ENCODE peak calls at places on chromosomes 7 and 10, in eight cellular contexts. One of them, this sample, is unnamed.
A peak's percentile ranks its signal among the peaks of the same experiment; 100 is the strongest.

GRCh38 chr7:37820708-37821468 is 27.5 kb upstream of the NME8 start:
- DNase-seq in HCT116: no peak
- DNase-seq in K562: no peak
- DNase-seq in SK-N-SH: no peak
- DNase-seq in NB4: no peak
- DNase-seq in WTC11: no peak
- DNase-seq in H1: no peak
- DNase-seq in A549: no peak
- DNase-seq in this sample: no peak

GRCh38 chr10:123974406-123974805 is 82.8 kb upstream of the CPXM2 start:
- DNase-seq in HCT116: peak; percentile 99
- DNase-seq in NB4: no peak
- DNase-seq in WTC11: no peak
- DNase-seq in A549: peak; percentile 79
- DNase-seq in K562: peak; percentile 92
- DNase-seq in SK-N-SH: no peak
- DNase-seq in H1: peak; percentile 46
- DNase-seq in this sample: peak; percentile 6

GRCh38 chr7:155198206-155198892 is 99.3 kb upstream of the INSIG1 start:
- DNase-seq in K562: no peak
- DNase-seq in A549: no peak
- DNase-seq in WTC11: no peak
- DNase-seq in SK-N-SH: no peak
- DNase-seq in HCT116: no peak
- DNase-seq in NB4: no peak
- DNase-seq in H1: no peak
- DNase-seq in this sample: no peak

GRCh38 chr10:96395931-96396877 is 37.4 kb upstream of the OPALIN start:
- DNase-seq in WTC11: peak; percentile 77
- DNase-seq in H1: peak; percentile 79
- DNase-seq in A549: peak; percentile 73
- DNase-seq in HCT116: peak; percentile 21
- DNase-seq in K562: peak; percentile 74
- DNase-seq in NB4: peak; percentile 82
- DNase-seq in SK-N-SH: peak; percentile 87
- DNase-seq in this sample: peak; percentile 64

GRCh38 chr10:92573091-92573797 is 649 bp downstream of the IDE start:
- DNase-seq in K562: no peak
- DNase-seq in H1: peak; percentile 70
- DNase-seq in WTC11: no peak
- DNase-seq in HCT116: no peak
- DNase-seq in SK-N-SH: peak; percentile 64
- DNase-seq in A549: peak; percentile 54
- DNase-seq in NB4: peak; percentile 70
- DNase-seq in this sample: peak; percentile 54

GRCh38 chr10:122152544-122152943 is 118.6 kb upstream of the BTBD16 start:
- DNase-seq in K562: no peak
- DNase-seq in NB4: no peak
- DNase-seq in SK-N-SH: no peak
- DNase-seq in H1: no peak
- DNase-seq in HCT116: no peak
- DNase-seq in A549: no peak
- DNase-seq in WTC11: no peak
- DNase-seq in this sample: no peak

GRCh38 chr7:151876112-151876898 is 610 bp downstream of the PRKAG2 start:
- DNase-seq in SK-N-SH: peak; percentile 80
- DNase-seq in K562: peak; percentile 60
- DNase-seq in WTC11: peak; percentile 70
- DNase-seq in H1: peak; percentile 85
- DNase-seq in NB4: peak; percentile 68
- DNase-seq in A549: peak; percentile 38
- DNase-seq in HCT116: no peak
- DNase-seq in this sample: peak; percentile 37

GRCh38 chr7:87709258-87709657 is 81.1 kb downstream of the RUNDC3B start:
- DNase-seq in WTC11: no peak
- DNase-seq in K562: no peak
- DNase-seq in SK-N-SH: no peak
- DNase-seq in H1: no peak
- DNase-seq in NB4: peak; percentile 9
- DNase-seq in HCT116: no peak
- DNase-seq in A549: no peak
- DNase-seq in this sample: peak; percentile 13

GRCh38 chr10:112963835-112964234 is 13.8 kb downstream of the TCF7L2 start:
- DNase-seq in SK-N-SH: no peak
- DNase-seq in A549: peak; percentile 58
- DNase-seq in HCT116: no peak
- DNase-seq in WTC11: no peak
- DNase-seq in H1: no peak
- DNase-seq in NB4: no peak
- DNase-seq in K562: peak; percentile 11
- DNase-seq in this sample: no peak

GRCh38 chr10:52469970-52470705 is 156.1 kb downstream of the DKK1 start:
- DNase-seq in H1: no peak
- DNase-seq in NB4: no peak
- DNase-seq in WTC11: no peak
- DNase-seq in K562: no peak
- DNase-seq in HCT116: no peak
- DNase-seq in A549: no peak
- DNase-seq in SK-N-SH: no peak
- DNase-seq in this sample: no peak

GRCh38 chr7:131602304-131602993 is 46.0 kb upstream of the PODXL start:
- DNase-seq in HCT116: no peak
- DNase-seq in H1: no peak
- DNase-seq in SK-N-SH: peak; percentile 58
- DNase-seq in NB4: no peak
- DNase-seq in WTC11: no peak
- DNase-seq in A549: no peak
- DNase-seq in K562: peak; percentile 51
- DNase-seq in this sample: no peak

GRCh38 chr7:126803990-126804389 is 448.8 kb downstream of the GRM8 start:
- DNase-seq in HCT116: no peak
- DNase-seq in A549: no peak
- DNase-seq in WTC11: no peak
- DNase-seq in NB4: no peak
- DNase-seq in H1: no peak
- DNase-seq in SK-N-SH: peak; percentile 59
- DNase-seq in K562: no peak
- DNase-seq in this sample: no peak

GRCh38 chr7:131556055-131556911 is at the start of gene PODXL:
- DNase-seq in SK-N-SH: peak; percentile 99
- DNase-seq in WTC11: peak; percentile 79
- DNase-seq in A549: peak; percentile 57
- DNase-seq in HCT116: no peak
- DNase-seq in K562: peak; percentile 99
- DNase-seq in H1: peak; percentile 83
- DNase-seq in NB4: peak; percentile 89
- DNase-seq in this sample: peak; percentile 75

GRCh38 chr7:129923709-129924108 is 29.1 kb downstream of the UBE2H start:
- DNase-seq in A549: peak; percentile 38
- DNase-seq in SK-N-SH: no peak
- DNase-seq in NB4: no peak
- DNase-seq in WTC11: no peak
- DNase-seq in H1: no peak
- DNase-seq in K562: no peak
- DNase-seq in HCT116: no peak
- DNase-seq in this sample: peak; percentile 81

GRCh38 chr10:73974309-73974946 is 23.5 kb upstream of the VCL start:
- DNase-seq in WTC11: no peak
- DNase-seq in SK-N-SH: no peak
- DNase-seq in NB4: no peak
- DNase-seq in H1: no peak
- DNase-seq in A549: no peak
- DNase-seq in K562: no peak
- DNase-seq in HCT116: no peak
- DNase-seq in this sample: no peak

GRCh38 chr7:41996381-41997035 is 240.5 kb downstream of the GLI3 start:
- DNase-seq in HCT116: no peak
- DNase-seq in WTC11: no peak
- DNase-seq in H1: no peak
- DNase-seq in K562: no peak
- DNase-seq in A549: no peak
- DNase-seq in NB4: no peak
- DNase-seq in SK-N-SH: no peak
- DNase-seq in this sample: peak; percentile 60

GRCh38 chr7:18473119-18473518 is 22.4 kb upstream of the HDAC9 start:
- DNase-seq in NB4: no peak
- DNase-seq in K562: no peak
- DNase-seq in SK-N-SH: no peak
- DNase-seq in H1: no peak
- DNase-seq in HCT116: no peak
- DNase-seq in A549: no peak
- DNase-seq in WTC11: no peak
- DNase-seq in this sample: no peak

GRCh38 chr10:77737608-77738007 is 100.0 kb upstream of the KCNMA1 start:
- DNase-seq in NB4: no peak
- DNase-seq in H1: no peak
- DNase-seq in K562: no peak
- DNase-seq in WTC11: no peak
- DNase-seq in A549: peak; percentile 27
- DNase-seq in HCT116: peak; percentile 31
- DNase-seq in SK-N-SH: no peak
- DNase-seq in this sample: peak; percentile 94

GRCh38 chr7:34760271-34760670 is 102.3 kb downstream of the NPSR1 start:
- DNase-seq in A549: no peak
- DNase-seq in HCT116: no peak
- DNase-seq in NB4: no peak
- DNase-seq in H1: no peak
- DNase-seq in K562: no peak
- DNase-seq in WTC11: no peak
- DNase-seq in SK-N-SH: no peak
- DNase-seq in this sample: no peak

GRCh38 chr7:34761627-34762026 is 103.6 kb downstream of the NPSR1 start:
- DNase-seq in A549: no peak
- DNase-seq in SK-N-SH: no peak
- DNase-seq in NB4: peak; percentile 62
- DNase-seq in K562: no peak
- DNase-seq in H1: no peak
- DNase-seq in HCT116: no peak
- DNase-seq in WTC11: no peak
- DNase-seq in this sample: no peak

GRCh38 chr7:34757570-34758110 is 99.6 kb downstream of the NPSR1 start:
- DNase-seq in A549: no peak
- DNase-seq in K562: no peak
- DNase-seq in NB4: no peak
- DNase-seq in HCT116: no peak
- DNase-seq in WTC11: no peak
- DNase-seq in H1: no peak
- DNase-seq in SK-N-SH: no peak
- DNase-seq in this sample: no peak

GRCh38 chr7:34758111-34758601 is 100.1 kb downstream of the NPSR1 start:
- DNase-seq in WTC11: no peak
- DNase-seq in A549: no peak
- DNase-seq in K562: no peak
- DNase-seq in SK-N-SH: no peak
- DNase-seq in NB4: no peak
- DNase-seq in H1: no peak
- DNase-seq in HCT116: no peak
- DNase-seq in this sample: no peak

DNA sequence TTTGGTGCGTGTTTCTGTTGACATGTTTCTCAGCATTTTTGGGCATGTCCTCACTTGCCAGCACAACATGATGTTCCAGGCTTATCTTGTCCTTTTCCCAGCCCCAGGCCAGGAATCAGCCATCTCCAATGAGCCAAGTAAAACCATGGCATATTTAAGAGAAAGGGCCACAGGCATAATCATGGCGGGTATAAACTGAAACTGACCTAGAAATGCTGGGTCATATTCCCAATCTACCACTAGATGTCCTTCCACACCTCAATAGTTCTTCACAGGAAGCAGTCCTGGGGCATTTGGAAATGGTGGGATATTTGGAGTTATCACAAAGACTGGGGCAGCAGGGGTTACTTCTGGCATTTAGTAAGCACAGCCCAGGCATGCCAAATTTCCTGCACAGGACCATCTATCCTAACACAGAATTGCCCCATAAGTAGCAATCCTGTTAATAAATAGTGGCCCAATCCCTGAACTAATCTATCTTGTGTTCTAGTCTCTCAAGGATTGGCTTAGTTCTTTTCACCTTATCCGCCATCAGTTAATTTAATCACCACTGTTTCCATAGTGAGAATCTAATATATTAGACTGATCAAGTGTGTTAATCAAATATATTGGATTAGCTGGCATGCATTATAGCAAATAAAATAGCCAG is 101.6 kb downstream of the NPSR1 start:
- DNase-seq in HCT116: peak; percentile 48
- DNase-seq in NB4: peak; percentile 51
- DNase-seq in WTC11: no peak
- DNase-seq in K562: peak; percentile 35
- DNase-seq in SK-N-SH: peak; percentile 48
- DNase-seq in H1: no peak
- DNase-seq in A549: peak; percentile 68
- DNase-seq in this sample: peak; percentile 54
- TF ChIP-seq MAX in HCT116: no peak
- TF ChIP-seq MAX in NB4: no peak
- TF ChIP-seq MAX in WTC11: no peak
- TF ChIP-seq MAX in K562: no peak
- TF ChIP-seq MAX in SK-N-SH: no peak
- TF ChIP-seq MAX in H1: no peak
- TF ChIP-seq MAX in A549: no peak
- TF ChIP-seq MAX in this sample: no peak

GRCh38 chr7:148588168-148588890 is 2.2 kb upstream of the C7orf33 start:
- DNase-seq in HCT116: no peak
- DNase-seq in K562: no peak
- DNase-seq in NB4: no peak
- DNase-seq in WTC11: no peak
- DNase-seq in SK-N-SH: no peak
- DNase-seq in A549: no peak
- DNase-seq in H1: no peak
- DNase-seq in this sample: no peak
- TF ChIP-seq MAX in HCT116: no peak
- TF ChIP-seq MAX in K562: no peak
- TF ChIP-seq MAX in NB4: no peak
- TF ChIP-seq MAX in WTC11: no peak
- TF ChIP-seq MAX in SK-N-SH: no peak
- TF ChIP-seq MAX in A549: no peak
- TF ChIP-seq MAX in H1: no peak
- TF ChIP-seq MAX in this sample: no peak

GRCh38 chr7:54985405-54986360 is 33.1 kb upstream of the EGFR start:
- DNase-seq in A549: peak; percentile 90
- DNase-seq in SK-N-SH: no peak
- DNase-seq in H1: no peak
- DNase-seq in HCT116: peak; percentile 18
- DNase-seq in WTC11: no peak
- DNase-seq in NB4: no peak
- DNase-seq in K562: no peak
- DNase-seq in this sample: no peak
- TF ChIP-seq MAX in A549: peak; percentile 81
- TF ChIP-seq MAX in SK-N-SH: no peak
- TF ChIP-seq MAX in H1: no peak
- TF ChIP-seq MAX in HCT116: no peak
- TF ChIP-seq MAX in WTC11: no peak
- TF ChIP-seq MAX in NB4: no peak
- TF ChIP-seq MAX in K562: no peak
- TF ChIP-seq MAX in this sample: no peak

DNA sequence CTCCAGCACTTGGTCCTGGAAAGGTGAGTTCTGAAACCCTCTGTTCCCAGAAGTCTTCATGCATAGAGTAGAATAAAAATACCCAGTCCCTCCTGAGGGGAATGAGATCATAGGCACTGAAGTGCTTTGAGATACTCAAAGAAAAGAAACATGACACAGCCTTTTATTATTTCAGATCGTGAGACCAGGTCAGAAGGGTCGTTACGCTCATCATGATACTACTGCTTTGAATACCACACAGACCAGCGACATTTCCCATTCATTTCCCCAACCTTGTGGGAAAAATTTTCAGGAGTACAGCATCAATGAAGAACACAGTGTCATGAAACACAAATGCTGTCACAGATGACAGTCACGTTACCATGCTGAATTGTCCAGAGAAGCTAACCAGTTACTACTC is 15.0 kb downstream of the CLRN3 start:
- DNase-seq in K562: no peak
- DNase-seq in A549: no peak
- DNase-seq in WTC11: no peak
- DNase-seq in SK-N-SH: no peak
- DNase-seq in HCT116: no peak
- DNase-seq in H1: no peak
- DNase-seq in NB4: no peak
- DNase-seq in this sample: peak; percentile 10
- TF ChIP-seq MAX in K562: no peak
- TF ChIP-seq MAX in A549: no peak
- TF ChIP-seq MAX in WTC11: no peak
- TF ChIP-seq MAX in SK-N-SH: no peak
- TF ChIP-seq MAX in HCT116: no peak
- TF ChIP-seq MAX in H1: no peak
- TF ChIP-seq MAX in NB4: no peak
- TF ChIP-seq MAX in this sample: no peak

This sample was measured in endothelial cell of umbilical vein.